ENCODE peak calls at places on chromosomes 1 and 21, in seven cellular contexts. V is H1, Y is SK-N-SH, B is HepG2, O is K562, N is HCT116, K is GM12878. C is an unnamed sample.

GRCh38 chr1:22863766-22864165 is 108.9 kb downstream of the LACTBL1 start:
- DNase-seq in V (no peak), Y (no peak), B (no peak), O (no peak), N (no peak), K (no peak), C (no peak)

GRCh38 chr1:26900001-26900814 is at the start of gene GPATCH3:
- DNase-seq in V (peak), Y (peak), B (peak), O (peak), N (peak), K (peak), C (peak)

GRCh38 chr1:219676012-219676770 is 63.3 kb upstream of the ZC3H11B start:
- DNase-seq in V (no peak), Y (no peak), B (no peak), O (no peak), N (no peak), K (no peak), C (no peak)

GRCh38 chr1:231781887-231782286 is 155.3 kb downstream of the DISC1 start:
- DNase-seq in V (no peak), Y (no peak), B (no peak), O (no peak), N (no peak), K (no peak), C (no peak)

GRCh38 chr1:65189716-65190115 is 41.7 kb downstream of the AK4 start:
- DNase-seq in V (no peak), Y (no peak), B (no peak), O (no peak), N (no peak), K (no peak), C (no peak)

GRCh38 chr1:247269075-247269580 is 13.3 kb downstream of the VN1R5 start:
- DNase-seq in V (no peak), Y (no peak), B (peak), O (no peak), N (no peak), K (no peak), C (no peak)

GRCh38 chr1:50378757-50379156 is 44.5 kb downstream of the DMRTA2 start:
- DNase-seq in V (no peak), Y (no peak), B (no peak), O (no peak), N (no peak), K (no peak), C (no peak)

GRCh38 chr1:36910281-36910725 is 124.0 kb downstream of the GRIK3 start:
- DNase-seq in V (no peak), Y (peak), B (no peak), O (no peak), N (no peak), K (no peak), C (no peak)

GRCh38 chr1:8166436-8166835 is 140.3 kb upstream of the ERRFI1 start:
- DNase-seq in V (no peak), Y (no peak), B (no peak), O (no peak), N (no peak), K (no peak), C (no peak)

GRCh38 chr1:2311184-2312032 is 79.9 kb downstream of the MORN1 start:
- DNase-seq in V (peak), Y (no peak), B (peak), O (peak), N (peak), K (no peak), C (peak)

GRCh38 chr1:14629363-14629762 is 30.9 kb downstream of the KAZN start:
- DNase-seq in V (no peak), Y (no peak), B (no peak), O (no peak), N (no peak), K (no peak), C (no peak)

GRCh38 chr21:24705201-24705600 is 902.1 kb downstream of the MRPL39 start:
- DNase-seq in V (no peak), Y (no peak), B (no peak), O (no peak), N (no peak), K (no peak), C (no peak)

GRCh38 chr1:167661527-167662436 is 31.8 kb downstream of the RCSD1 start:
- DNase-seq in V (no peak), Y (no peak), B (no peak), O (no peak), N (no peak), K (no peak), C (no peak)

GRCh38 chr1:200139661-200140250 is 112.2 kb downstream of the NR5A2 start:
- DNase-seq in V (no peak), Y (peak), B (peak), O (peak), N (peak), K (no peak), C (peak)

GRCh38 chr1:5389101-5389885 is 602.9 kb downstream of the NPHP4 start:
- DNase-seq in V (no peak), Y (no peak), B (no peak), O (no peak), N (no peak), K (no peak), C (no peak)

GRCh38 chr1:48530727-48531351 is 58.8 kb upstream of the SPATA6 start:
- DNase-seq in V (peak), Y (peak), B (peak), O (peak), N (peak), K (no peak), C (peak)

GRCh38 chr1:48523541-48523940 is 51.5 kb upstream of the SPATA6 start:
- DNase-seq in V (no peak), Y (no peak), B (no peak), O (no peak), N (no peak), K (no peak), C (no peak)

GRCh38 chr1:48526045-48526714 is 54.2 kb upstream of the SPATA6 start:
- DNase-seq in V (no peak), Y (peak), B (no peak), O (no peak), N (no peak), K (no peak), C (no peak)

GRCh38 chr1:48524892-48525467 is 53.0 kb upstream of the SPATA6 start:
- DNase-seq in V (no peak), Y (no peak), B (no peak), O (no peak), N (no peak), K (no peak), C (no peak)
- TF ChIP-seq JUND in V (no peak), Y (no peak), B (no peak), O (no peak), N (no peak), K (no peak), C (no peak)

DNA sequence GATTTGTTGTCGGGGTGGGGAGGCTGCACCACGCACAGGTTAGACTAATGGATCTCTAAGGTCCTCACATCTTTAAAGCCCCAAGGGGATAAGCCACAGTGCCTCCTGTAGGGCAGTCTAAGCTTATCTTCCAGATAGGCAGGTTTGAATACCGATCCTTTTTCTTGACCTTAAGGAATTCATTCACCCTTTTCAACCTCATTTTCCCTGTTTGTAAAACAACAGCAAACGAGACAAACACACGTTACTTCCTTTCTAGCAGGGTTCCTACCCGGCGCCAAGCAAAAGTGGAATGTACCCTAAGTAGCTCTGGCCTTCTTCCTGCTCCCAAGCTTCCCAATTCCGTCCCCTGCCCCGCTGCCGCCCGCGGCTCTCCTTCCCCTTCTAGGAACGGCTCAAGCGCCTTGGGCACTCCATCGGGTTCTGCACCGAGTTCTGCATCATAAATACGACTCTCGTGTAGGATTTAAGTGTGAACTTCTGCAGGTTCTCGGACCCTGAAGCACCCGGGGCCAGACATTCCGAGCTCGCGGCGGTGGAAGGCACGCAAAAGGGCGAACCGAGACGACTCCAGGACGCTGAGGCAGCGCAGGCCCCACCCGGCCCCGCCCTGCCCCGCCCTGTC is 548 bp upstream of the CDC20 start:
- DNase-seq in V (no peak), Y (peak), B (no peak), O (peak), N (peak), K (peak), C (no peak)
- TF ChIP-seq JUND in V (no peak), Y (no peak), B (no peak), O (no peak), N (no peak), K (no peak), C (no peak)

DNA sequence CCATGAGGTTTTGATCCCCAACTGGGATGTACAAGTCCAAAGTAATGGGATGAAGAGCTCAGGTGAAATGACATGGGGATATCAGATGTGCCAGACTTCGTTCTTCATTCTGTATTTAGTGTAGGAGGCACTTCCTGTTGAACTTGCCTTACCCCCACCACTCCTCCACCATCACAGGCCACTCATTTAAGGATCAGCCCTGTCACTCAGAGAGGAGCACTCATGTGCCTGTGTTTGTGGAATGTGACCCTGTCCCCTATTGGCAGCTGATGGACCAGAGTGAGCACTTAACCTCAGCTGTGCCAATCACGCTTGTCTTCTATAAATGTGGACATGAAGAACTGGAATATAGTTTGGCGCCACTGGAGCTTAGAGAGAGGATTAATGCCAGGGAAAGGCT is 91.4 kb upstream of the CTTNBP2NL start:
- DNase-seq in V (no peak), Y (no peak), B (no peak), O (no peak), N (no peak), K (no peak), C (no peak)
- TF ChIP-seq JUND in V (no peak), Y (no peak), B (no peak), O (no peak), N (no peak), K (no peak), C (no peak)

GRCh38 chr21:37829447-37829846 is 86.8 kb downstream of the KCNJ6 start:
- DNase-seq in V (no peak), Y (no peak), B (peak), O (no peak), N (no peak), K (no peak), C (no peak)
- TF ChIP-seq JUND in V (no peak), Y (no peak), B (no peak), O (no peak), N (no peak), K (no peak), C (no peak)